ENCODE peak calls at places on chromosomes 5 and 9, in eight cellular contexts. O is neural progenitor cell, U is stomach, L is fibroblast of lung, X is breast epithelium, W is A673, F is psoas muscle, G is uterus. K is an unnamed sample.

GRCh38 chr5:157447246-157447645 is 12.8 kb upstream of the NIPAL4 start:
- DNase-seq in F (no peak), L (no peak), O (no peak), X (peak; percentile 24), W (no peak), U (peak; percentile 76), G (no peak), K (peak; percentile 84)

GRCh38 chr9:117616436-117616835 is 87.8 kb upstream of the TLR4 start:
- DNase-seq in U (no peak), O (no peak), X (no peak), W (no peak), G (no peak), L (no peak), F (no peak), K (no peak)

GRCh38 chr5:1294839-1295649 is at the start of gene TERT:
- DNase-seq in U (peak; percentile 57), X (no peak), W (peak; percentile 77), G (no peak), L (no peak), F (no peak), O (peak; percentile 78), K (peak; percentile 72)

GRCh38 chr5:133783481-133783880 is 171.1 kb upstream of the FSTL4 start:
- DNase-seq in O (no peak), U (no peak), W (no peak), G (no peak), X (no peak), F (no peak), L (no peak), K (no peak)

GRCh38 chr5:37737326-37738056 is 102.3 kb downstream of the GDNF start:
- DNase-seq in G (no peak), L (no peak), F (no peak), U (no peak), O (no peak), X (no peak), W (no peak), K (no peak)

GRCh38 chr5:171367424-171368370 is 20.0 kb upstream of the NPM1 start:
- DNase-seq in X (no peak), O (no peak), F (no peak), U (no peak), L (peak; percentile 24), W (no peak), G (no peak), K (no peak)

GRCh38 chr9:13915131-13915530 is 398.8 kb downstream of the NFIB start:
- DNase-seq in L (no peak), U (no peak), W (no peak), G (no peak), F (no peak), X (no peak), O (no peak), K (no peak)

GRCh38 chr5:72394688-72395087 is 74.5 kb downstream of the PTCD2 start:
- DNase-seq in G (no peak), X (no peak), W (peak; percentile 14), U (no peak), F (no peak), O (peak; percentile 14), L (peak; percentile 30), K (peak; percentile 32)

GRCh38 chr9:14692918-14693861 is at the start of gene ZDHHC21:
- DNase-seq in X (peak; percentile 36), L (peak; percentile 48), U (peak; percentile 78), O (peak; percentile 64), F (peak; percentile 77), W (peak; percentile 58), G (peak; percentile 59), K (peak; percentile 84)

GRCh38 chr9:124295097-124295794 is 37.5 kb downstream of the NEK6 start:
- DNase-seq in G (peak; percentile 47), O (no peak), U (no peak), X (no peak), W (no peak), L (no peak), F (no peak), K (no peak)

GRCh38 chr9:28024616-28025147 is 451.4 kb upstream of the C9orf72 start:
- DNase-seq in L (no peak), X (no peak), G (no peak), W (no peak), F (no peak), U (no peak), O (no peak), K (no peak)

GRCh38 chr9:131179561-131180219 is 54.3 kb downstream of the NUP214 start:
- DNase-seq in F (no peak), G (no peak), U (no peak), X (no peak), O (no peak), W (no peak), L (peak; percentile 83), K (no peak)

GRCh38 chr9:32378496-32378895 is 5.9 kb upstream of the ACO1 start:
- DNase-seq in O (peak; percentile 79), L (peak; percentile 86), W (peak; percentile 81), G (no peak), U (no peak), F (no peak), X (no peak), K (no peak)

GRCh38 chr5:174182111-174182510 is 136.6 kb downstream of the NSG2 start:
- DNase-seq in O (no peak), W (no peak), L (no peak), U (no peak), F (no peak), X (no peak), G (no peak), K (no peak)

GRCh38 chr5:113518884-113519283 is 5.4 kb downstream of the YTHDC2 start:
- DNase-seq in O (no peak), W (no peak), G (no peak), X (no peak), L (no peak), F (no peak), U (no peak), K (no peak)

GRCh38 chr9:136145580-136145979 is 26.9 kb upstream of the TMEM250 start:
- DNase-seq in F (no peak), O (no peak), L (no peak), X (no peak), U (no peak), W (no peak), G (no peak), K (peak; percentile 38)

GRCh38 chr9:20200900-20201495 is 412.2 kb upstream of the SLC24A2 start:
- DNase-seq in G (no peak), O (peak; percentile 81), U (no peak), L (no peak), X (no peak), F (no peak), W (no peak), K (no peak)

GRCh38 chr5:45799388-45799787 is 103.2 kb upstream of the HCN1 start:
- DNase-seq in W (no peak), X (no peak), F (no peak), O (no peak), G (no peak), L (no peak), U (no peak), K (no peak)

GRCh38 chr5:45796959-45797553 is 100.9 kb upstream of the HCN1 start:
- DNase-seq in G (no peak), F (no peak), W (peak; percentile 15), U (no peak), O (peak; percentile 9), L (no peak), X (no peak), K (no peak)

GRCh38 chr5:45795458-45795857 is 99.3 kb upstream of the HCN1 start:
- DNase-seq in X (no peak), U (no peak), F (no peak), O (no peak), W (no peak), G (no peak), L (no peak), K (no peak)

GRCh38 chr5:45800331-45800730 is 104.2 kb upstream of the HCN1 start:
- DNase-seq in F (no peak), L (no peak), G (no peak), W (no peak), U (no peak), X (no peak), O (no peak), K (no peak)
- H3K9me3 ChIP-seq in F (peaks cover 11% of the 10 kb centered on the region), L (no peaks in the 10 kb centered on the region), G (no peaks in the 10 kb centered on the region), W (peaks cover 8% of the 10 kb centered on the region), U (peaks cover 40% of the 10 kb centered on the region), X (peaks cover 17% of the 10 kb centered on the region), O (peaks cover 10% of the 10 kb centered on the region), K (peaks cover 67% of the 10 kb centered on the region)

GRCh38 chr9:95103385-95104087 is 214.0 kb downstream of the FANCC start:
- DNase-seq in L (peak; percentile 33), X (no peak), U (no peak), O (no peak), G (no peak), W (no peak), F (no peak), K (no peak)
- TF ChIP-seq CTCF in L (no peak), X (no peak), U (no peak), O (peak; percentile 26), G (peak; percentile 26), W (no peak), F (no peak), K (no peak)

GRCh38 chr5:92956886-92957285 is 624.1 kb downstream of the NR2F1-AS1 start:
- DNase-seq in X (no peak), U (no peak), O (no peak), W (no peak), G (no peak), L (no peak), F (no peak), K (no peak)

GRCh38 chr5:92952243-92952642 is 628.8 kb downstream of the NR2F1-AS1 start:
- DNase-seq in W (no peak), L (no peak), U (no peak), O (no peak), F (no peak), X (no peak), G (no peak), K (no peak)

GRCh38 chr5:92946546-92946945 is 634.5 kb downstream of the NR2F1-AS1 start:
- DNase-seq in U (no peak), W (no peak), X (no peak), G (no peak), L (no peak), O (no peak), F (no peak), K (no peak)

GRCh38 chr5:92951746-92952145 is 629.3 kb downstream of the NR2F1-AS1 start:
- DNase-seq in X (no peak), O (no peak), G (no peak), F (no peak), W (no peak), L (no peak), U (no peak), K (no peak)
- H3K9me3 ChIP-seq in X (no peaks in the 10 kb centered on the region), O (peaks cover 19% of the 10 kb centered on the region), G (no peaks in the 10 kb centered on the region), F (peaks cover 17% of the 10 kb centered on the region), W (peaks cover 6% of the 10 kb centered on the region), L (no peaks in the 10 kb centered on the region), U (peaks cover 11% of the 10 kb centered on the region), K (peaks cover 21% of the 10 kb centered on the region)

DNA sequence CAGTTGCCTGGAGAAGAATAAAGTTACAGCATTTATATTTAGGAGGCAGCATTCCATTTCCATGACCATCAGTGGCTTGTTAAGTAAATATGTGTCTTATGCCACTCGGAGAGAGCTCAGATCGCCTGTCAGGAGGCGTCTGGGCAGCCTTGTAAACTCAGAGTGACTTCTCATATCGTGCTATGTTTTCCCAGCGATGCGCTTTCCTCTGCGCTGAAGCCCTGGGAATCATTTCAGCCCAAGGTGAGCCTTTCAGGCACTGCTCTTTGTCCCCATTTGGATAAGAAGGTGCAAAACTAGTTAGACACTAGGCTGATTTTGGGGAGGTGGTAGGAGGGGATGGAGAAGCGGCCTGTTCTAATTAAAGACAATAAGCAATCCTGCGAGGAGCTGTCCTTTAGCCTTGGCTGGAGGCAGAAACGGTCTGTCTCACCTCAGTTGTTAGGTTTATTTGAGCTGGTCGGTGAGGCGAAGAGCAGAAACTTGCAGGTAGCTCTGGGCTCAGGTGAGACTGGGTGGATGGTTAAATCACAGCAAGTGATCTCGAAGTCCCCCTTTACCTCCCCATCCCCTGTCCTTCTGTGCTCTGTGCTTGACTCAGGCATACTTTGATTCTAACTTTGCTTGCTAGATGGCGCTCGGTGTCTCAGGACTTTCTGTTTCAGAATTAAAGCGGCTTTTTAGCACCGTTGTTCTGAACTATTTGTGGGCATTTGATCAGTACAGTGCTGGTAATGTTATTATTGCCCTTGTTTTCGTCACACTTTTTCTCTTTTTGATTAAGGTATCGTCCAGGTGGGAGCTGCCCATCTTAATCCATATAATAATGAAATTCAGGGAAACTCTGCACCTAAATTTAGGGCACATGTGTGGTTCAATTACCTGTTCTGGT is 24.6 kb downstream of the NR2F1 start:
- DNase-seq in U (no peak), L (peak; percentile 86), G (no peak), X (no peak), F (no peak), W (peak; percentile 65), O (peak; percentile 84), K (no peak)
- TF ChIP-seq CTCF in U (no peak), L (peak; percentile 55), G (peak; percentile 27), X (no peak), F (peak; percentile 42), W (peak; percentile 70), O (peak; percentile 72), K (no peak)